ENCODE peak calls at places on chromosomes 16 and 17, in eight cellular contexts. K, R, M, J, C, L, Z and B are unnamed samples.

GRCh38 chr16:29665294-29666077 is 2.4 kb downstream of the SPN start:
- DNase-seq in M (no peak), Z (peak), K (no peak), R (no peak), C (no peak), L (no peak), J (peak), B (no peak)

GRCh38 chr17:67477687-67478086 is 100.6 kb downstream of the PITPNC1 start:
- DNase-seq in L (no peak), K (no peak), R (no peak), C (no peak), J (peak), Z (no peak), M (peak), B (no peak)

GRCh38 chr17:19424934-19425868 is 14.2 kb downstream of the RNF112 start:
- DNase-seq in C (no peak), Z (no peak), R (no peak), M (no peak), K (peak), L (no peak), J (no peak), B (no peak)

GRCh38 chr17:27593232-27593856 is 37.6 kb upstream of the LGALS9 start:
- DNase-seq in R (no peak), L (no peak), C (no peak), Z (no peak), M (no peak), K (no peak), J (no peak), B (no peak)

GRCh38 chr17:16953841-16954240 is 18.1 kb downstream of the TNFRSF13B start:
- DNase-seq in J (peak), Z (no peak), K (no peak), M (no peak), L (no peak), R (no peak), C (no peak), B (no peak)

GRCh38 chr16:84478172-84478948 is 26.1 kb downstream of the MEAK7 start:
- DNase-seq in J (no peak), R (no peak), L (no peak), M (no peak), C (no peak), Z (no peak), K (peak), B (peak)

GRCh38 chr17:19306160-19307111 is 56.1 kb downstream of the B9D1 start:
- DNase-seq in C (no peak), M (no peak), Z (no peak), J (peak), L (no peak), R (no peak), K (no peak), B (no peak)

GRCh38 chr16:58807276-58807675 is 73.2 kb upstream of the GOT2 start:
- DNase-seq in C (no peak), M (no peak), L (no peak), K (no peak), J (no peak), R (no peak), Z (no peak), B (no peak)

GRCh38 chr17:40827746-40828453 is 5.5 kb upstream of the KRT10 start:
- DNase-seq in M (no peak), K (peak), Z (peak), R (no peak), L (no peak), J (no peak), C (no peak), B (no peak)

GRCh38 chr17:43879723-43880419 is 27.5 kb downstream of the MPP2 start:
- DNase-seq in J (peak), K (no peak), M (no peak), L (no peak), R (no peak), C (no peak), Z (no peak), B (peak)

GRCh38 chr17:71071837-71072236 is 902.5 kb downstream of the KCNJ2 start:
- DNase-seq in M (no peak), K (peak), C (no peak), R (no peak), J (no peak), Z (no peak), L (no peak), B (no peak)

GRCh38 chr16:22091721-22092120 is 620 bp upstream of the VWA3A start:
- DNase-seq in K (no peak), Z (no peak), R (no peak), C (no peak), L (no peak), M (no peak), J (no peak), B (no peak)

GRCh38 chr17:68981288-68981687 is 26.1 kb upstream of the ABCA8 start:
- DNase-seq in K (peak), Z (no peak), C (peak), J (no peak), R (no peak), M (no peak), L (no peak), B (no peak)

GRCh38 chr17:39064374-39064773 is 87.1 kb downstream of the PLXDC1 start:
- DNase-seq in J (no peak), K (peak), C (no peak), L (no peak), M (no peak), Z (no peak), R (no peak), B (no peak)

GRCh38 chr16:53078765-53079484 is 24.1 kb downstream of the CHD9 start:
- DNase-seq in M (no peak), R (no peak), Z (no peak), K (no peak), C (no peak), J (no peak), L (no peak), B (no peak)

GRCh38 chr17:82090549-82091263 is 7.3 kb downstream of the FASN start:
- DNase-seq in Z (no peak), C (no peak), L (no peak), K (no peak), J (no peak), M (no peak), R (peak), B (no peak)

GRCh38 chr17:73042809-73043685 is 49.4 kb downstream of the SLC39A11 start:
- DNase-seq in L (no peak), J (no peak), K (peak), M (no peak), Z (no peak), R (no peak), C (no peak), B (no peak)

GRCh38 chr17:57086069-57086930 is 1.3 kb downstream of the AKAP1 start:
- DNase-seq in J (peak), R (no peak), M (peak), C (peak), K (no peak), Z (peak), L (no peak), B (no peak)

GRCh38 chr17:68579194-68579900 is 21.8 kb downstream of the FAM20A start:
- DNase-seq in R (no peak), Z (no peak), C (no peak), M (no peak), L (no peak), J (peak), K (no peak), B (no peak)

GRCh38 chr17:75048396-75048933 is 1.4 kb downstream of the KCTD2 start:
- DNase-seq in L (no peak), J (no peak), M (no peak), K (peak), Z (no peak), R (no peak), C (peak), B (no peak)

GRCh38 chr16:49399594-49400364 is 26.2 kb downstream of the C16orf78 start:
- DNase-seq in J (no peak), R (no peak), K (no peak), L (no peak), M (no peak), Z (no peak), C (no peak), B (no peak)

GRCh38 chr17:80694085-80694991 is 149.7 kb downstream of the RPTOR start:
- DNase-seq in K (no peak), L (no peak), C (no peak), Z (no peak), M (no peak), R (no peak), J (no peak), B (no peak)

DNA sequence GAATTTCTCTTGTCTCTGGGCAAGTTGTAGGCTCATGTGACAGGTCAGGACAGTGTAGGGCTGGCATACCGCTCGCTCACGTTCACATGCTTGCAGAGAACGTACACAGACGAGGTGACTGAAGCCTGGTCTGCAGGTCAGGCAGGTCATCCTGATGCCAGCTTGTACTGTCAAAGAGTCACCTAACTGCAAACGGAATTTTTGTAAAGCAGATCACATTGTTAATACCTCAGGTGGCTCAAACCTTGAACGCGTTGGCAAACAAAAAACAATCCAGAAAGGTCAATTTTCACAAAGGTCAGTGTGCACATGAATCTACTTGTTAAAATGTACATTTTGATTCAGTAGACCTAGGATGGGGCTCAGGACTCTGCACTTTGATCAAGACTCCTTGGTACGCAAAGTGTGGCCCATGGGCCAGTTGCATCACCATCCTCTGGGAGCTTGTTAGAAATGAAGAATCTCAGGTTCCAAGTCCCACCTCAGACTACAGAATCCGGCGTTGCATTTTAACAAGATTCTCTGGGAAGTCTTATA is 28.6 kb downstream of the ANKRD40 start:
- DNase-seq in L (no peak), C (no peak), R (no peak), Z (no peak), M (no peak), K (no peak), J (no peak), B (no peak)
- TF ChIP-seq CTCF in L (no peak), C (no peak), R (no peak), Z (no peak), M (no peak), K (no peak), J (no peak), B (no peak)

GRCh38 chr17:55677449-55677848 is 45.2 kb downstream of the TMEM100 start:
- DNase-seq in K (no peak), R (no peak), M (no peak), J (no peak), C (no peak), Z (no peak), L (no peak), B (no peak)

GRCh38 chr17:55674107-55674506 is 48.6 kb downstream of the TMEM100 start:
- DNase-seq in K (peak), C (no peak), R (no peak), J (no peak), Z (no peak), L (no peak), M (no peak), B (no peak)

GRCh38 chr17:55676274-55676673 is 46.4 kb downstream of the TMEM100 start:
- DNase-seq in M (no peak), C (no peak), Z (no peak), L (no peak), R (no peak), K (no peak), J (no peak), B (no peak)

GRCh38 chr17:55668581-55668980 is 54.1 kb downstream of the TMEM100 start:
- DNase-seq in L (no peak), K (no peak), M (no peak), J (no peak), Z (no peak), C (no peak), R (no peak), B (no peak)

DNA sequence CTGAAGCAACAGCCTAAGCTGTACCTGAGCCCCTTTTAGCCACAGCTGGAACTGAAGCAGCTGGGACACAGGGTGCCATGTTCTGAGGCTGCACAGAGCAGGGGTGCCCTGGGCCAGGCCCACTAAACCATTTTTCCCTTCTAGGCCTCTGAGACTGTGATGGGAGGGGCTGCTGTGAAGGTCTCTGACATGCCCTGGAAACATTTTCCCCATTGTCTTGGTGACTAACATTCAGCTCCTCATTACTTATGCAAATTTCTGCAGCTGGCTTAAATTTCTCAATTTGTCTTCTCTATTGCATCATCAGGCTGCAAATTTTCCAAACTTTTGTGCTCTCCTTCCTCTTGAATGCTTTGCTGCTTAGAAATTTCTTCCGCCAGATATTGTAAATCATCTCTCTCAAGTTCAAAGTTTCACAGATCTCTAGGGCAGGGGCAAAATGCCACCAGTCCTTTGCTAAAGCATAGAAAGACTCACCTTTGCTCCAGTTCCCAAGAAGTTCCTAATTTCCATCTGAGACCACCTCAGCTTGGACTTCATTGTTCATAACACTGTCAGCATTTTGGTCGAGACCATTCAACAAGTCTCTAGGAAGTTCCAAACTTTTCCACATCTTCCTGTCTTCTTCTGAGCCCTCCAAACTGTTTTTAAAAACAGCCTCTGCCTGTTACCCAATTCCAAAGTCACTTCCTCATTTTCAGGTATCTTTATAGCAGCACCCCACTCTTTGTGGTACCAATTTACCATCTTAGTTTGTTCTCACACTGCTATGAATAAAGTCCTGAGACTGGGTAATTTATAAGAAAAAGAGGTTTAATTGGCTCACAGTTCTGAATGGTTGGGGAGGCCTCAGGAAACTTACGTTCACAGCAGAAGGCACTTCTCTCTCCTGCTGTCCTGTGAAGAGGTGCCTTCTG is 49.8 kb downstream of the TMEM100 start:
- DNase-seq in J (no peak), R (no peak), K (peak), Z (no peak), M (no peak), C (no peak), L (no peak), B (no peak)
- H3K27ac ChIP-seq in J (no peak), R (no peak), K (no peak), Z (no peak), M (no peak), C (no peak), L (peak), B (no peak)

GRCh38 chr16:26791166-26791565 is 275.6 kb upstream of the C16orf82 start:
- DNase-seq in Z (no peak), M (no peak), R (no peak), L (no peak), J (no peak), C (no peak), K (no peak), B (no peak)

GRCh38 chr16:26795184-26795583 is 271.5 kb upstream of the C16orf82 start:
- DNase-seq in R (no peak), K (no peak), L (no peak), M (no peak), Z (peak), J (peak), C (no peak), B (no peak)
- TF ChIP-seq CTCF in R (peak), K (no peak), L (no peak), M (no peak), Z (peak), J (peak), C (peak), B (no peak)

DNA sequence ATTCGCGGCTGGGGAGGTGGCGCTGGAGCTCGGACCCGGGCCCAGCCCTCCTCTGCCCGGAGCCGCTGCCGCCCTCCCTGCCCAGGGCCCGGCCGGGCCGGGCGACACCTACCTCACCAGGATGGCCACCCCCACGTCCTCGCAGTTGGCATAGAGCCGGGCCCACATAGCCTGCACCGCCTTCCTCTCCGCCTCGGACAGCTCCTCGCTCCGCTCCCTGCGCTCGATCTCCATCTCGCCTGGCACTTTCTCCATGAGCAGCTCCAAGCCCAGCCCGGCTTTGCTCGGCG is 276 bp downstream of the CYGB start:
- DNase-seq in J (no peak), R (peak), K (peak), C (peak), L (peak), M (no peak), Z (no peak), B (peak)
- H3K27ac ChIP-seq in J (no peak), R (peak), K (no peak), C (no peak), L (peak), M (no peak), Z (no peak), B (peak)

GRCh38 chr16:30986129-30986991 is 1.4 kb downstream of the HSD3B7 start:
- DNase-seq in K (no peak), L (no peak), J (no peak), C (no peak), M (no peak), R (no peak), Z (no peak), B (no peak)

GRCh38 chr16:30987581-30988190 is 2.7 kb downstream of the HSD3B7 start:
- DNase-seq in J (no peak), M (no peak), Z (no peak), R (no peak), L (no peak), K (no peak), C (no peak), B (no peak)

GRCh38 chr16:30983898-30984610 is 953 bp upstream of the HSD3B7 start:
- DNase-seq in K (no peak), M (no peak), C (no peak), L (no peak), J (no peak), Z (no peak), R (no peak), B (no peak)

GRCh38 chr16:30984669-30985400 is at the start of gene HSD3B7:
- DNase-seq in M (peak), J (peak), L (peak), C (peak), K (peak), R (peak), Z (peak), B (peak)

DNA sequence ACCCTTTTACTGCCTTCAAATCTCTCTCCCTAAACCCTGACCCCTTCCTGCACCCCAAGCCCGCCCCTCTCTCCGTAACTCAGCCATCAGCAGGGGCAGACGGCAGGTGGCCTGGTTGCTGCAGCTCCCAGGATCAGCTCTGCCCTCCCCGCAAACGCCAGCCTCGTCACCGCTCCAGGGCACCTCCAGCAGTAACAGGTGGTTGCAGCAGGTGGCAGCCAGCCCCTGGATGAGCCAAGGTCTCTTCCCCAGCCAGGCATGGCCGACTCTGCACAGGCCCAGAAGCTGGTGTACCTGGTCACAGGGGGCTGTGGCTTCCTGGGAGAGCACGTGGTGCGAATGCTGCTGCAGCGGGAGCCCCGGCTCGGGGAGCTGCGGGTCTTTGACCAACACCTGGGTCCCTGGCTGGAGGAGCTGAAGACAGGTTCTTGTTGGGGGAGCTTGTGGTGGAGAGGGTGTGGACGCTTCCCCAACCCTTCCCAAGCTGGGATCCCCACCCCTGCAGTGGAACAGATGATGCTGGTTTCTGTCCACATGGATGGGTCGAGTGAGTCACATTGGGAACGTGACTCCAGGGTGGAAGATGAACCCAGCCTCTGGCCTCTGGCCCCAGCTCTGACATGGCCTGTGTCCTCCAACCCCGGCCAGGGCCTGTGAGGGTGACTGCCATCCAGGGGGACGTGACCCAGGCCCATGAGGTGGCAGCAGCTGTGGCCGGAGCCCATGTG is 558 bp downstream of the HSD3B7 start:
- DNase-seq in J (peak), L (peak), R (no peak), K (no peak), Z (peak), M (no peak), C (peak), B (no peak)
- TF ChIP-seq CTCF in J (no peak), L (no peak), R (no peak), K (no peak), Z (peak), M (no peak), C (peak), B (no peak)

GRCh38 chr17:35257080-35257701 is 14.3 kb downstream of the SLFN5 start:
- DNase-seq in R (no peak), Z (no peak), C (peak), K (peak), M (no peak), J (peak), L (peak), B (no peak)
- H3K27ac ChIP-seq in R (peak), Z (no peak), C (no peak), K (no peak), M (no peak), J (peak), L (no peak), B (no peak)

GRCh38 chr16:4682616-4683254 is 10.6 kb upstream of the NUDT16L1 start:
- DNase-seq in K (peak), L (peak), R (no peak), J (peak), M (no peak), Z (peak), C (no peak), B (no peak)
- TF ChIP-seq CTCF in K (peak), L (no peak), R (peak), J (peak), M (peak), Z (peak), C (peak), B (no peak)